ENCODE peak calls at places on chromosome 10, in four cellular contexts. O is H1, G is Panc1, Z is stomach. V is an unnamed sample.

GRCh38 chr10:12843296-12843945 is 158.1 kb downstream of the CCDC3 start:
- DNase-seq in G (no peak), Z (no peak), O (no peak), V (no peak)

GRCh38 chr10:52706347-52707070 is 66.1 kb downstream of the MBL2 start:
- DNase-seq in O (no peak), Z (no peak), G (no peak), V (no peak)

GRCh38 chr10:30374353-30374752 is 25.3 kb upstream of the MTPAP start:
- DNase-seq in O (peak), Z (no peak), G (no peak), V (no peak)

GRCh38 chr10:10533417-10533816 is 484.3 kb upstream of the CELF2 start:
- DNase-seq in G (no peak), Z (no peak), O (no peak), V (no peak)

GRCh38 chr10:43373461-43373860 is 2.0 kb downstream of the FXYD4 start:
- DNase-seq in O (no peak), G (no peak), Z (no peak), V (no peak)

GRCh38 chr10:29141761-29142160 is 147.1 kb upstream of the LYZL1 start:
- DNase-seq in Z (peak), O (no peak), G (no peak), V (no peak)

GRCh38 chr10:108130575-108130974 is 966.1 kb upstream of the SORCS1 start:
- DNase-seq in O (no peak), Z (no peak), G (no peak), V (no peak)

GRCh38 chr10:44198096-44198779 is 186.7 kb downstream of the CXCL12 start:
- DNase-seq in G (no peak), O (no peak), Z (no peak), V (no peak)

GRCh38 chr10:129870926-129871660 is 93.0 kb downstream of the EBF3 start:
- DNase-seq in O (no peak), G (no peak), Z (no peak), V (no peak)

GRCh38 chr10:50395279-50395678 is 144.0 kb upstream of the ASAH2 start:
- DNase-seq in G (no peak), Z (no peak), O (no peak), V (no peak)

GRCh38 chr10:117075064-117075463 is 63.0 kb downstream of the VAX1 start:
- DNase-seq in Z (no peak), G (no peak), O (no peak), V (no peak)

GRCh38 chr10:62584216-62584615 is 210.0 kb downstream of the ZNF365 start:
- DNase-seq in G (no peak), Z (no peak), O (no peak), V (no peak)

GRCh38 chr10:6234371-6234770 is 31.6 kb downstream of the PFKFB3 start:
- DNase-seq in O (no peak), G (no peak), Z (no peak), V (no peak)

GRCh38 chr10:119493155-119493554 is 49.4 kb downstream of the RGS10 start:
- DNase-seq in O (no peak), G (no peak), Z (no peak), V (no peak)

GRCh38 chr10:127354992-127355391 is 158.6 kb upstream of the INSYN2A start:
- DNase-seq in G (no peak), Z (no peak), O (no peak), V (no peak)

GRCh38 chr10:131204406-131205152 is 106.9 kb downstream of the TCERG1L start:
- DNase-seq in G (no peak), Z (peak), O (peak), V (no peak)

GRCh38 chr10:86251426-86251825 is 115.2 kb downstream of the GRID1 start:
- DNase-seq in G (no peak), O (no peak), Z (no peak), V (no peak)

GRCh38 chr10:36899652-36900051 is 225.7 kb upstream of the ANKRD30A start:
- DNase-seq in Z (no peak), G (no peak), O (no peak), V (no peak)

GRCh38 chr10:24331457-24331856 is 122.5 kb downstream of the KIAA1217 start:
- DNase-seq in Z (peak), O (peak), G (no peak), V (no peak)

GRCh38 chr10:32271617-32272016 is 75.3 kb downstream of the EPC1 start:
- DNase-seq in G (no peak), Z (no peak), O (no peak), V (no peak)

GRCh38 chr10:97080051-97080776 is 105.5 kb downstream of the SLIT1 start:
- DNase-seq in G (no peak), Z (no peak), O (no peak), V (no peak)

GRCh38 chr10:24825551-24825950 is 101.9 kb upstream of the ARHGAP21 start:
- DNase-seq in G (no peak), Z (no peak), O (no peak), V (no peak)

GRCh38 chr10:44724415-44725174 is 186.5 kb upstream of the TMEM72 start:
- DNase-seq in O (no peak), G (no peak), Z (no peak), V (no peak)

GRCh38 chr10:110901954-110902819 is 16.8 kb downstream of the BBIP1 start:
- DNase-seq in G (no peak), O (no peak), Z (no peak), V (no peak)

GRCh38 chr10:25682203-25682950 is 251.7 kb upstream of the MYO3A start:
- DNase-seq in G (no peak), O (no peak), Z (no peak), V (no peak)

GRCh38 chr10:61620511-61620910 is 42.2 kb upstream of the CABCOCO1 start:
- DNase-seq in O (no peak), Z (no peak), G (no peak), V (no peak)

GRCh38 chr10:80158598-80159127 is 26.1 kb downstream of the PLAC9 start:
- DNase-seq in O (no peak), Z (peak), G (peak), V (no peak)

GRCh38 chr10:86291616-86292340 is 74.8 kb downstream of the GRID1 start:
- DNase-seq in Z (peak), G (no peak), O (peak), V (no peak)

GRCh38 chr10:23419201-23419600 is 19.7 kb upstream of the OTUD1 start:
- DNase-seq in Z (no peak), G (no peak), O (no peak), V (no peak)

GRCh38 chr10:129193148-129193547 is 273.9 kb upstream of the MGMT start:
- DNase-seq in O (no peak), G (no peak), Z (no peak), V (no peak)

GRCh38 chr10:32166365-32166764 is 110.1 kb upstream of the KIF5B start:
- DNase-seq in Z (no peak), G (no peak), O (no peak), V (no peak)

GRCh38 chr10:44965651-44966097 is 6.1 kb downstream of the RASSF4 start:
- DNase-seq in Z (no peak), O (peak), G (no peak), V (no peak)

GRCh38 chr10:17206210-17206709 is 4.8 kb upstream of the TRDMT1 start:
- DNase-seq in O (no peak), G (no peak), Z (no peak), V (no peak)

GRCh38 chr10:116211682-116212081 is 61.3 kb downstream of the GFRA1 start:
- DNase-seq in G (no peak), O (no peak), Z (no peak), V (no peak)

GRCh38 chr10:119131512-119132240 is 27.8 kb downstream of the DENND10 start:
- DNase-seq in G (no peak), Z (no peak), O (no peak), V (no peak)

GRCh38 chr10:4812952-4813351 is 13.1 kb upstream of the AKR1E2 start:
- DNase-seq in Z (no peak), G (peak), O (no peak), V (no peak)

GRCh38 chr10:113959383-113959760 is 84.3 kb upstream of the ADRB1 start:
- DNase-seq in Z (peak), O (no peak), G (no peak), V (peak)

GRCh38 chr10:22333167-22333566 is 12.1 kb upstream of the SPAG6 start:
- DNase-seq in G (no peak), Z (no peak), O (no peak), V (no peak)

GRCh38 chr10:22334414-22335203 is 10.7 kb upstream of the SPAG6 start:
- DNase-seq in O (peak), Z (no peak), G (no peak), V (no peak)

GRCh38 chr10:22333667-22334282 is 11.5 kb upstream of the SPAG6 start:
- DNase-seq in Z (no peak), G (no peak), O (no peak), V (no peak)

GRCh38 chr10:22338260-22338894 is 6.9 kb upstream of the SPAG6 start:
- DNase-seq in G (no peak), Z (no peak), O (no peak), V (no peak)

GRCh38 chr10:22335204-22335956 is 9.9 kb upstream of the SPAG6 start:
- DNase-seq in Z (peak), G (no peak), O (peak), V (peak)
- TF ChIP-seq POLR2AphosphoS5 in Z (no peak), G (no peak), O (no peak), V (no peak)

GRCh38 chr10:78660446-78661106 is 408.2 kb upstream of the ZMIZ1 start:
- DNase-seq in O (no peak), Z (no peak), G (no peak), V (no peak)
- TF ChIP-seq POLR2AphosphoS5 in O (no peak), Z (no peak), G (no peak), V (no peak)

DNA sequence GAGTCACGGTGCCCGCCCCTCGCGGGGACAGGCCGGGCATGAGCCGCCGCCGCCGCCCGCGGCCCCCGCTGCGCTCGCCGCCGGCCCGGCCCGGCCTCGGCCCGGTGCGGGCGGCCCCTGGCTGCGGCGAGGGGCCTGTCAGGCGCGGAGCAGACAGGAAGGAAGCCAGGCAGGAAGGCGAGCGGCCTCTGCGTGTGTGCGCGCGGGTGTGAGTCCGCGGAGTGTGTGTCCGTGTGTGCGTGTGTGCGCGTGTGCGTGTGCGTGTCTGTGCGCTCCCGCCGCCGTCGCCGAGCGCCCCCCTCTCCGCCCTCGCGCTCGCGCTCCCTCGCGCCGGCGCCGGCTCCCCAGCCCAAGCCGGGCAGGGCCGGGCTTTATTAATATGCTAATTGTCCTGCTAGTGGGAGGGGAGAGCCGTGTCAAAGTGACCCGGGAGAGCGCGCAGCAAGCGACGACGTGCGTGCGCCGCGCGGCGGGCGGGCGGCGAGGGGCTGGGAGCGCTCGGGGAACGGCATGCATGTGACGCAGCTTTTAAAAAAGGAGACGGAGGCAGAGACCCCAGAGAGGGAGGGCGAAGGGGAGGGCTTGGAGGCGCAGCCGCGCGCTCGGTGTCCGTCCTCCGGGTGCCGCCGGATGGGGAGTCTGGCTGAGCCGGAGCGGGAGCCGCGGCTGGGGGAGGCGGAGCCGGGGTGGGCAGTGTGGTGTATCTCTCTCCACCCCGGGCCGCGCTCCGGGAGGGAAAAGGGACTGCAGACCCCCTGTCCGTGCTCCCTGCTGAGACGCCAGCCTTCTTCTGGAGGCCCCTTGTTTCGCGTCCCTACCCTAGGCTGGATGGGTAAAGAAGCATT is at the start of gene LDB1:
- DNase-seq in G (no peak), Z (peak), O (peak), V (peak)
- TF ChIP-seq POLR2AphosphoS5 in G (peak), Z (peak), O (peak), V (peak)

DNA sequence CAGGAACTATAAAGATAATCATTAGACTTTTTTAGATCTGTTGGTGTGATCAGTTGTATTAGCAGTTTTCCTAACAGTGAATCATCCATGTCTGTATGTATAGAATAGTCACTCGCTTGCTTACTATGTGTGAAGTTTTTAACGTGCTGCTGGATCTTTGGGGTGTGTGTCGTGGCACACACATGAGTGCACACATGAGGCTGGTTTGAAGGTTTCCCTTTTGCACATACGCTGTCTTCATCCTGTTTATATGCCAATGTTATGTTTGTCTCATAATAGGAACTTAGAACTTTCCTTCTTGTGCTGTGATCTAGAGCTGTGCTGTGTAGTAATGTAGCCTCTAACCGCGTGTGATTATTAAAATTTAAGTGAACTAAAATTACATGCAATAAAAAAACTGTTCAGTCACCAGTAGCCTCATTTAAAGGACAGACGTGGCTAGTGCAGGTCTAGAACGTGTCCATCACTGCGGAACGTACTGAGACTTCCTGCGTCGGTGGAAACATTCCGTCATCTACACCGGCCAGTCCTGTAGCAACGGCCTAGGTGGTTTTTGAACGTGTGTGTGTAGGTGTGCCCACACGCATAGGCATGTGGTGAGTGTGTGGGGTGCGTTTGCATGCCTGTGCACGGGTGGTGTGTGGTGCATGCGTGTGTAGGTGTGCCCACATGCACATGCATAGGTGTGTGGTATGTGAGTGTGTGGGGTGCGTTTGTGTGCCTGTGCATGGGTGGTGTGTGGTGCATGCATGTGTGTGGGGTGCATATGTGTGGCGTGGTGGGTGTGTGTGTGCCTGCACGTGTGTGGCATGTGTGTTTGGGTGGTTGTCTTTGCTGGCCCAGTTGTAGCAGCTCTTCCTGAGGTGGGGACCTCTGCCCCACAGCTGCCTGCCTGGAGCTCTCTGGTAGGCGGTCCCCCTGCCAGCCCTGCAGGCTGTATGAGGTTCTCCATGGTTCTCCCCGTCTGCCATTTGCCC is 56.6 kb downstream of the INPP5A start:
- DNase-seq in O (no peak), Z (no peak), G (no peak), V (no peak)
- TF ChIP-seq POLR2AphosphoS5 in O (no peak), Z (no peak), G (no peak), V (no peak)

DNA sequence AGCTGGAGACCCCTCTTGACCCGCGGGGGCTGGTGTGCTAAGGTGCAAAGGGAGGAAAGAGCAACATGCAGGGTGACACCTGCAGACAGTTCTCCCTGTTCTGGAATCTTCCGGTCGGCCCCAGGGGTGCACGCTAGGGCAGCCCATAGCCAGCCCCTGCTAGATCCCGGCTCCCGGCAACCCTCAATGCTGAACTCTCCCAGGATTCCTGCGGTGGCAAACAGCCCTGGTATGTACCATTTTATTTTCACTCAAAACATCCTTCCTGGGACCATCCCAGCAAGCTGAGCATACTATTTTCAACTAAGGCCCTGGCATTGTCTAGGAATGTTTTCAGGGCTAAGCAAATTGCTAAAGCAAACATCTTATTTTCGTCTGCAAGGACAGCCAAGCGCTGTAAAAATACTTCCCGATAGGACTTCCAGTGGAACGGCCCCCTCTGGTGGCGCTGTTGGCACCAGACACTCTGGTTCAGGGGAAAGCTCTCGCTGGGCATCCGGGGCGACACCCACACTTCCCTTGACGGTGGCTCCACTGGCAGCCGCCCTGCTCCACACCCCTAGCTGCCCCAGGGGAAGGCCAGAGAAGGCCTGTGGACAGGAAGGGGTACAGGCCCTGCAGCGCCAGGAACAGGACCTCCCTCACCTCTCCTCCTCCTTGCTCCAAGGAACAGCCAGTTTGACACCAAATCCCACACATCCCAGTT is 99.4 kb downstream of the CTBP2 start:
- DNase-seq in Z (peak), O (peak), G (no peak), V (no peak)
- TF ChIP-seq POLR2AphosphoS5 in Z (peak), O (no peak), G (no peak), V (no peak)

GRCh38 chr10:95408931-95409873 is 118.4 kb upstream of the PDLIM1 start:
- DNase-seq in G (no peak), Z (no peak), O (no peak), V (no peak)
- TF ChIP-seq POLR2AphosphoS5 in G (no peak), Z (peak), O (no peak), V (no peak)

DNA sequence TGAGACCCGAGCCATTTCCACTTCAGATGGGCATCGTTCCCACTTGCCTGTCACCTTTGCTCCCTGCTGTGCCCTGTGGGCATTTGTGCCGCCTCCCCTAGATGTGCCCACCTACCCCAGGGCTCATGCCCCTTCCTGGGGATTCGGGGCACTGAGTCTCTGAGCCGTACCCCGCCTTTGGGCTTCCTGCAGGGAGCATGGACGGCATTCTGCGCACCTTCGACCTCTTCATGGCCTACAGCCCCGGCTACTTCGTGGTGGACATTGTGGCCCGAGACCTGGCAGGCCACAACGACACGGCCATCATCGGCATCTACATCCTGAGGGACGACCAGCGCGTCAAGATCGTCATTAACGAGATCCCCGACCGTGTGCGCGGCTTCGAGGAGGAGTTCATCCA is 36.3 kb upstream of the VSIR start:
- DNase-seq in G (no peak), Z (no peak), O (no peak), V (no peak)
- TF ChIP-seq POLR2AphosphoS5 in G (no peak), Z (no peak), O (no peak), V (no peak)

DNA sequence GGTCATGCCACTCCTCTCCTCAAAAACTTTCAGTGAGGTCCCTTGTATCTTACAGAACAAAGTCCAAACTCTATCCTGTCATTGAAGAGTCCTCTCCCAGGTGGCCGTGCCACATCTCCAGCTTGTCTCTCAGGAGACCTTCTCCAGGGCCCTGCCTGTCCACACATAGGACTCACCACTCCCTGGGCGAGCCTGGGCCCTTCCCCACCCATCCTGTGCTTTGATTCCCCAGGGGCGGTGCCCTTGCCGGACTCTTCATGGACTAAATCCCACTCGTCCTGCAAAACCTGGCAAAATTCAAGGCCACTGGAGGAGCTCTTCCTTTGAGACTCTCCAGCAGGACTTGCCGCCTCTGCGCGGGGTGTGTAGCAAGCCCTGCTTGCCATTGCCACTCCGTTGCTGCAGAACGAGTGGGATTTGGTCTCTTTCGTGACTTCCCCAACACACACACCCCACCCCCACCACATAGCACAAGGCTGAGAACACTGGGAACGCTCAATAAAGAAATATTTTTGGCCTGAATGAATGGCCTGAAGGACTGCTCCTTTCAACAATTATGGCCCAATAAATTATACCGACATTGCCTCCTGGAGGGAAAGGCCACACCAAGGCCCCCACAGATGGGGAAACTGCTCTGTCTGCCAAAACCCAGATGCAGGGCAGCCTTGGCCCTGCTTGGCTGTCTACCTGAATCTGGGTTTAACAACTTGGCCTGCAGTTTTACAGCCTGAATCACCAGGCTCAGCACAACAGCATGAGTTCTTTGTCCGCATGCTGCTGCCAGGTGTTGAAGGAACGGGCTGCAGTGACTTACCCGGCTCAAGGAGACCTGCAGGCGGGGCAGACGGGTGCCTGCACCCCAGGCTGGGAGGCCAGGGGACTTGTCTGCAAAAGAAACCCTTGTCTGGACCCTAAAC is 72.8 kb upstream of the KAT6B start:
- DNase-seq in O (no peak), G (no peak), Z (peak), V (no peak)
- TF ChIP-seq POLR2AphosphoS5 in O (no peak), G (peak), Z (no peak), V (no peak)

V was measured in GM12892.